ENCODE peak calls at places on chromosomes 5 and 9, in six cellular contexts. E is trophoblast cell, A is mesenchymal stem cell, O is neuronal stem cell, I is IMR-90, M is H1. L is an unnamed sample.

GRCh38 chr9:92715488-92716231 is 45.7 kb upstream of the IPPK start:
- DNase-seq in M (no peak), O (no peak), E (no peak), A (no peak), I (no peak), L (no peak)

GRCh38 chr9:95720496-95720895 is 155.0 kb upstream of the ERCC6L2 start:
- DNase-seq in A (no peak), I (no peak), M (no peak), O (no peak), E (no peak), L (no peak)

GRCh38 chr9:125405938-125406811 is 144.5 kb downstream of the GAPVD1 start:
- DNase-seq in M (no peak), E (no peak), O (no peak), A (peak; percentile 74), I (peak; percentile 25), L (no peak)

GRCh38 chr5:120306331-120306730 is 157.8 kb upstream of the PRR16 start:
- DNase-seq in M (no peak), A (no peak), E (no peak), O (no peak), I (peak; percentile 16), L (no peak)

GRCh38 chr5:54646285-54647101 is 128.9 kb downstream of the SNX18 start:
- DNase-seq in A (peak; percentile 89), M (peak; percentile 15), E (peak; percentile 21), I (peak; percentile 81), O (peak; percentile 8), L (peak; percentile 52)

GRCh38 chr5:95406426-95407093 is 15.4 kb downstream of the FAM81B start:
- DNase-seq in I (no peak), M (no peak), E (no peak), A (no peak), O (no peak), L (no peak)

GRCh38 chr5:133041157-133041784 is 10.5 kb upstream of the HSPA4 start:
- DNase-seq in O (no peak), I (no peak), E (no peak), A (no peak), M (no peak), L (no peak)

GRCh38 chr9:130263601-130264413 is 1.8 kb upstream of the HMCN2 start:
- DNase-seq in I (no peak), A (peak; percentile 48), E (no peak), O (no peak), M (no peak), L (peak; percentile 82)

GRCh38 chr5:142839711-142840441 is 69.7 kb downstream of the ARHGAP26 start:
- DNase-seq in M (no peak), E (peak; percentile 33), A (no peak), I (peak; percentile 29), O (no peak), L (no peak)

GRCh38 chr9:89633404-89633803 is 28.6 kb downstream of the GADD45G start:
- DNase-seq in E (no peak), I (no peak), M (no peak), A (no peak), O (no peak), L (no peak)

GRCh38 chr9:21465859-21466518 is 16.1 kb downstream of the IFNE start:
- DNase-seq in O (peak; percentile 53), I (peak; percentile 68), M (no peak), E (peak; percentile 91), A (peak; percentile 67), L (peak; percentile 77)

GRCh38 chr5:123033157-123033671 is 3.3 kb downstream of the PPIC start:
- DNase-seq in O (no peak), I (no peak), A (no peak), M (no peak), E (no peak), L (no peak)

GRCh38 chr5:131229623-131230022 is 34.2 kb upstream of the CDC42SE2 start:
- DNase-seq in A (no peak), O (no peak), M (no peak), E (no peak), I (no peak), L (no peak)

GRCh38 chr9:78366827-78367226 is 69.9 kb downstream of the PSAT1 start:
- DNase-seq in A (no peak), I (no peak), E (no peak), M (no peak), O (no peak), L (no peak)

GRCh38 chr5:168365581-168366081 is 74.2 kb downstream of the WWC1 start:
- DNase-seq in A (no peak), M (no peak), E (peak; percentile 92), O (no peak), I (peak; percentile 58), L (peak; percentile 84)

DNA sequence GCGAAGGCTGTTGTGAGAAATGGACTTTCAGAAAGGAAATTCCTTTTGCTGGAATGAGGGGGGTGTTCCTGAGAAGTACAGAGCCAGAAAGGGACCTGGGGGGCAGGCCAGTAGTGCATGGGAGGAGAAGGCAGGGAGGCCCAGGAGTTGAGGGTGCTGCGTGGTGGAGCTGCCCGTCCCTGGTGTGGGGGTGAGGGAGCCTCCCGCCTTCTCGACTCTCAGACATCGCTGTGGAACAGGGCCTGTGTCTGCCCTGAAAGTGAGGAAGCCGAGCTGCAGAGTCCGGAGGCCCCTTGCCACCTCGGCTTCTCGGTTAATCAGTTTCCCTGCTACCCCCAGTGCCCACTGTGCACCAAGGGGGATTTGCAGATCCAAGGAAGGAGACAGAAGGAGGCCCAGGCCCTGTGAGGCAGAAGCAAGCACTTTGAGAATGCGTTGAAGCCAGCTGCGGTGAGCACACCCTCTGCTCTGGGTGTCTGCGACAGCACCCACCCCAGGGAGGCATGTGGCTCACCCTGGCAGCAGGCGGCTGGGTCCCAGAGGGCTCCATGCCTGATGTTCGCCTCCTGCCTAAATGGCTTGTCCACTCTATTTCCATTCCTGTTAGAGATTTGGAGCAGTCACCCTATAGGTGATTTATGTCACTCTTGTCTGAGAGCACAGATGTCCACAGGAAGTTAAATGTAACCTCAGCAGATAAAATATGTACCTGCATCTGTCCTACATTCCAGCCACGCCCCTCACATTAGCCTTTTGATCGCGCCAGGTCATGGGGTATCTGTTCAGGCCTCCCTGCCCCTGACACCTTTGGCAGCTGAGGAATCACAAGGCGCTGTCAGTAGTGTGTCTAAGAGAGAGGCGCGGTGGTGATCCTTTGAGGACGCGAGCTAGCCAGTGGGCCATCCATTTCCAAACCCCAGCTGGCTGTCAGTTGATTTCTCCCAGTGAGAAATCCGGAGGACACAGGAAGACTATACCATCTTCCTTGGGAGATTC is 28.3 kb downstream of the PTGES2 start:
- DNase-seq in O (no peak), A (no peak), M (no peak), E (peak; percentile 78), I (no peak), L (peak; percentile 34)
- H4K8ac ChIP-seq in O (no peak overlapping the region), A (peak overlapping the region; percentile 30), M (peak overlapping the region; percentile 95), E (peak overlapping the region; percentile 40), I (peak overlapping the region; percentile 38), L (no peak overlapping the region)

DNA sequence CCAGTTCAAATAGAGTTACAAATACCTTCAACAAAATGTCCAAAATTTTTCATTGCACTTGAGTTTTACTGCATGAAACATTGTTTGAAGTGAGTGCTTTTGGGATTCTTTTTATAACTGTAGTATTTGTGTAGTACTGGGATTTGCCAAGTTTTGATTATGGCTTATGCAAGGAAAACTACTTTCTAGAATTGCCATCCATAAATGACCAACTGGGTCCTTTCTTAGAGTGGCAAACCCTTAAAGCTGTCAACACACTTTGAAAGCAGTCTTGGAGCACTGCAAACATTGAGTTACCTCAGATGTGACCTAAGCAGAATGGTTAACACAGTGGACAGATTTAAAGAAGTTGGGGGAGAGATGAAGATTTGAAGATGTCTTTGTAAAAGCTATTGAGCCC is 379.6 kb upstream of the ZNF608 start:
- DNase-seq in M (no peak), O (no peak), E (no peak), A (no peak), I (no peak), L (no peak)
- H3K4me3 ChIP-seq in M (no peak overlapping the region), O (no peak overlapping the region), E (no peak overlapping the region), A (no peak overlapping the region), I (no peak overlapping the region), L (no peak overlapping the region)

GRCh38 chr5:107367480-107367879 is 303.3 kb downstream of the EFNA5 start:
- DNase-seq in I (no peak), M (no peak), A (no peak), E (no peak), O (no peak), L (no peak)

GRCh38 chr5:107370569-107370968 is 300.2 kb downstream of the EFNA5 start:
- DNase-seq in I (no peak), M (no peak), O (no peak), A (no peak), E (no peak), L (no peak)

GRCh38 chr5:107367919-107368318 is 302.8 kb downstream of the EFNA5 start:
- DNase-seq in O (peak; percentile 43), I (no peak), M (no peak), E (no peak), A (no peak), L (peak; percentile 45)

GRCh38 chr5:107369622-107370021 is 301.1 kb downstream of the EFNA5 start:
- DNase-seq in E (no peak), O (no peak), A (no peak), M (no peak), I (no peak), L (no peak)

DNA sequence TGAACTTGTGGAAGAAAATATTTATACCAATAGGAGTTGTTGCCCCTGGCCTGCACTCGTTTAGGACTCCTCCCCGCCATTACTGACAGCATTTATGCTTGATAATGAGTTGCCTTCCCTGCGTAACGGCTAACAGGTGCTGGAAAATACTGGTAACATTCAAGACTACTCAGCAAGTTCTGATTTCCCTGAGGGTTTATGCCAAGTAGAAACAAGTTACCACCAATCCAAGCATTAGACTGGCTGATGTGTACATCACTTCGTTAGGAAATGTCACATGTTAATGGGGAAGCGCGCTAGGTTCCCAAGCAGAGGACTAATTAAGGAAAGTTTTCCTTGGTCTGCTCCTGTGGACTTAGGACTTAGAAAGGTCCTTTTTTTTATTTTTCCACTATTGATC is 302.1 kb downstream of the EFNA5 start:
- DNase-seq in E (no peak), O (no peak), I (no peak), A (no peak), M (no peak), L (no peak)
- H2BK120ac ChIP-seq in E (no peak overlapping the region), O (no peak overlapping the region), I (no peak overlapping the region), A (no peak overlapping the region), M (no peak overlapping the region), L (peak overlapping the region; percentile 45)

DNA sequence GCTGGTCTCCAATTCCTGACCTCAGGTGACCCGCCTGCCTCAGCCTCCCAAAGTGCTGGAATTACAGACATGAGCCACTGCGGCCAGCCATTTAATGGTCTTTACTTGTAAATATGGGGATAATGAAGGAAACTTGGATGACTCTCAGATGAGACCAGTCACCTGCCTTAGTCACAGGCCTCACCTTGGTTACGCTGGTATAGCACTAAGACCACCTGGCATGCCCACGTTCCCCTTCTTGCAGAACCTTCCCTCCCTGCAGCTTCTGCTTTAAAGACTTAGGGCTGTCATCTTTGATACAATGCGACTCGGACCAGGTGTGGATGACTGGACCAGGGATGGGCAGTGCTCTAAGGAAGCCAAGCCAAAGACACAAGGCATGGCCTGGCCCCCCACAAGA is 629.9 kb downstream of the CCDC171 start:
- DNase-seq in M (no peak), I (no peak), A (no peak), E (no peak), O (no peak), L (no peak)
- H4K8ac ChIP-seq in M (no peak overlapping the region), I (no peak overlapping the region), A (no peak overlapping the region), E (no peak overlapping the region), O (no peak overlapping the region), L (no peak overlapping the region)

GRCh38 chr5:42656661-42657035 is 100.0 kb upstream of the CCDC152 start:
- DNase-seq in A (peak; percentile 37), O (no peak), I (no peak), M (no peak), E (no peak), L (no peak)
- H3K4me3 ChIP-seq in A (no peak overlapping the region), O (no peak overlapping the region), I (no peak overlapping the region), M (no peak overlapping the region), E (no peak overlapping the region), L (no peak overlapping the region)